ENCODE peak calls at places on chromosomes 6 and 20, in six cellular contexts. One of them, this sample, is unnamed.
A peak's percentile ranks its signal among the peaks of the same experiment; 100 is the strongest.

GRCh38 chr6:52617087-52617486 is 40.2 kb upstream of the TRAM2 start:
- DNase-seq in GM12865: no peak
- DNase-seq in progenitor cell of endocrine pancreas: no peak
- DNase-seq in neural crest cell: no peak
- DNase-seq in HL-60: no peak
- DNase-seq in AG09319: no peak
- DNase-seq in this sample: no peak

GRCh38 chr6:111230351-111231077 is 143.2 kb downstream of the SLC16A10 start:
- DNase-seq in progenitor cell of endocrine pancreas: no peak
- DNase-seq in GM12865: no peak
- DNase-seq in neural crest cell: no peak
- DNase-seq in AG09319: peak; percentile 56
- DNase-seq in HL-60: peak; percentile 51
- DNase-seq in this sample: no peak

GRCh38 chr6:129749749-129750120 is 39.8 kb upstream of the ARHGAP18 start:
- DNase-seq in GM12865: peak; percentile 79
- DNase-seq in progenitor cell of endocrine pancreas: no peak
- DNase-seq in neural crest cell: no peak
- DNase-seq in AG09319: no peak
- DNase-seq in HL-60: peak; percentile 58
- DNase-seq in this sample: no peak

GRCh38 chr20:1299522-1299921 is 29.4 kb downstream of the SDCBP2 start:
- DNase-seq in GM12865: no peak
- DNase-seq in AG09319: no peak
- DNase-seq in neural crest cell: no peak
- DNase-seq in progenitor cell of endocrine pancreas: no peak
- DNase-seq in HL-60: peak; percentile 13
- DNase-seq in this sample: peak; percentile 16

GRCh38 chr20:41306061-41306727 is 11.3 kb downstream of the ZHX3 start:
- DNase-seq in progenitor cell of endocrine pancreas: no peak
- DNase-seq in GM12865: peak; percentile 70
- DNase-seq in HL-60: no peak
- DNase-seq in AG09319: no peak
- DNase-seq in neural crest cell: no peak
- DNase-seq in this sample: no peak

GRCh38 chr6:45816674-45817297 is 198.9 kb downstream of the CLIC5 start:
- DNase-seq in AG09319: no peak
- DNase-seq in progenitor cell of endocrine pancreas: no peak
- DNase-seq in neural crest cell: no peak
- DNase-seq in HL-60: no peak
- DNase-seq in GM12865: no peak
- DNase-seq in this sample: no peak

GRCh38 chr6:144265061-144265357 is 20.1 kb upstream of the UTRN start:
- DNase-seq in neural crest cell: no peak
- DNase-seq in GM12865: no peak
- DNase-seq in HL-60: no peak
- DNase-seq in AG09319: no peak
- DNase-seq in progenitor cell of endocrine pancreas: no peak
- DNase-seq in this sample: no peak

GRCh38 chr6:108763931-108764579 is 84.2 kb upstream of the ARMC2 start:
- DNase-seq in neural crest cell: no peak
- DNase-seq in HL-60: no peak
- DNase-seq in progenitor cell of endocrine pancreas: no peak
- DNase-seq in AG09319: no peak
- DNase-seq in GM12865: no peak
- DNase-seq in this sample: no peak

GRCh38 chr20:34675993-34676641 is 775 bp downstream of the PIGU start:
- DNase-seq in HL-60: no peak
- DNase-seq in progenitor cell of endocrine pancreas: no peak
- DNase-seq in neural crest cell: no peak
- DNase-seq in GM12865: peak; percentile 10
- DNase-seq in AG09319: no peak
- DNase-seq in this sample: no peak

GRCh38 chr6:89360415-89360999 is 8.0 kb upstream of the UBE2J1 start:
- DNase-seq in HL-60: no peak
- DNase-seq in AG09319: no peak
- DNase-seq in GM12865: peak; percentile 74
- DNase-seq in neural crest cell: no peak
- DNase-seq in progenitor cell of endocrine pancreas: no peak
- DNase-seq in this sample: no peak

GRCh38 chr6:37048851-37049734 is 43.6 kb downstream of the FGD2 start:
- DNase-seq in GM12865: peak; percentile 80
- DNase-seq in neural crest cell: no peak
- DNase-seq in progenitor cell of endocrine pancreas: no peak
- DNase-seq in AG09319: no peak
- DNase-seq in HL-60: no peak
- DNase-seq in this sample: peak; percentile 79

GRCh38 chr20:62874745-62875344 is 13.2 kb upstream of the TCFL5 start:
- DNase-seq in progenitor cell of endocrine pancreas: no peak
- DNase-seq in HL-60: no peak
- DNase-seq in neural crest cell: no peak
- DNase-seq in AG09319: no peak
- DNase-seq in GM12865: no peak
- DNase-seq in this sample: no peak

GRCh38 chr20:22575737-22576136 is 8.6 kb downstream of the FOXA2 start:
- DNase-seq in neural crest cell: no peak
- DNase-seq in HL-60: no peak
- DNase-seq in progenitor cell of endocrine pancreas: no peak
- DNase-seq in AG09319: no peak
- DNase-seq in GM12865: no peak
- DNase-seq in this sample: no peak

GRCh38 chr6:83430606-83431544 is at the start of gene ME1:
- DNase-seq in progenitor cell of endocrine pancreas: peak; percentile 52
- DNase-seq in HL-60: peak; percentile 57
- DNase-seq in AG09319: peak; percentile 65
- DNase-seq in GM12865: peak; percentile 81
- DNase-seq in neural crest cell: peak; percentile 52
- DNase-seq in this sample: no peak

GRCh38 chr20:36800410-36800809 is 26.8 kb upstream of the DSN1 start:
- DNase-seq in GM12865: no peak
- DNase-seq in HL-60: no peak
- DNase-seq in progenitor cell of endocrine pancreas: no peak
- DNase-seq in AG09319: no peak
- DNase-seq in neural crest cell: no peak
- DNase-seq in this sample: no peak
- TF ChIP-seq CTCF in GM12865: no peak
- TF ChIP-seq CTCF in HL-60: no peak
- TF ChIP-seq CTCF in progenitor cell of endocrine pancreas: no peak
- TF ChIP-seq CTCF in AG09319: no peak
- TF ChIP-seq CTCF in neural crest cell: no peak
- TF ChIP-seq CTCF in this sample: no peak

GRCh38 chr20:3168079-3168828 is 5.1 kb downstream of the LZTS3 start:
- DNase-seq in neural crest cell: no peak
- DNase-seq in progenitor cell of endocrine pancreas: peak; percentile 54
- DNase-seq in HL-60: no peak
- DNase-seq in GM12865: no peak
- DNase-seq in AG09319: no peak
- DNase-seq in this sample: no peak
- TF ChIP-seq CTCF in neural crest cell: no peak
- TF ChIP-seq CTCF in progenitor cell of endocrine pancreas: peak; percentile 32
- TF ChIP-seq CTCF in HL-60: no peak
- TF ChIP-seq CTCF in GM12865: no peak
- TF ChIP-seq CTCF in AG09319: no peak
- TF ChIP-seq CTCF in this sample: no peak

GRCh38 chr6:31592396-31592771 is 422 bp downstream of the NCR3 start:
- DNase-seq in GM12865: no peak
- DNase-seq in neural crest cell: no peak
- DNase-seq in AG09319: no peak
- DNase-seq in progenitor cell of endocrine pancreas: no peak
- DNase-seq in HL-60: no peak
- DNase-seq in this sample: peak; percentile 44

GRCh38 chr6:31597006-31597405 is 4.2 kb upstream of the NCR3 start:
- DNase-seq in progenitor cell of endocrine pancreas: no peak
- DNase-seq in HL-60: no peak
- DNase-seq in GM12865: peak; percentile 77
- DNase-seq in AG09319: no peak
- DNase-seq in neural crest cell: no peak
- DNase-seq in this sample: no peak
- TF ChIP-seq CTCF in progenitor cell of endocrine pancreas: peak; percentile 49
- TF ChIP-seq CTCF in HL-60: peak; percentile 21
- TF ChIP-seq CTCF in GM12865: peak; percentile 54
- TF ChIP-seq CTCF in AG09319: peak; percentile 28
- TF ChIP-seq CTCF in neural crest cell: peak; percentile 58
- TF ChIP-seq CTCF in this sample: peak; percentile 80

DNA sequence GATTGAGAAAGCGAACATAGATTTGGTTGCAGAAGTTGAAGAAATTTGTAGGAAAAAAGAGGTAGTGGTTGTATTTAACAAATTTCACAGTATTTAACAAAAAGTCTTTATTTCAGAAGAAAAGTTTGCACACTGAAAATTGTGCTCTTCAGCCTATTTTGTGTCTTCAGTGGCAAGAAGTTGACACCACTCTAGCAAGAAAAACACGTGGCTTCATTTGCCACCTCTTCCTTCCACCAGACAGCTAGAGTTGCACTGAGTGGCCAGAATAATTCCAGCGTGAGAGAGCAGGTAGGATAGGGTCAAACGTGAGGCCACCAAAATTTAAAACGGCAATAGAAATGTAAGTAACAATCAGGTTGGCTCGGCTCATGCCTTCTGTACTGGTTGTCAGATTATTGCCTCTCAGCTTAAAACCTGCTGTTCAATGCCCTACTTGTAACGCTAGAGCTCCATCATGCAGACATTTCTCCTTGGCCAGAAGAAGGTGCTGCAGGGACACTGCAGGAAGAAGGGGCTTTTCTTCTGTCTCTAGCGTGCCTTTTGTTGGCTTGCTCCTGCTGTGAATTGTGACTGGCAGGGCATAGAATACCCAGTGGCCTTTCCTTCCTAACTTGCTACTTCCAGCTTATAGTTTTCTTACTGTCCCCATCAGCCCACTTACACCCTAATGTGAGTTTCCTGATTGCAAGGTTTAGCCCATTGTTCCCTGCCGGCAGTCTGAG is 12.1 kb downstream of the TRAPPC3L start:
- DNase-seq in GM12865: no peak
- DNase-seq in AG09319: no peak
- DNase-seq in HL-60: no peak
- DNase-seq in progenitor cell of endocrine pancreas: no peak
- DNase-seq in neural crest cell: no peak
- DNase-seq in this sample: no peak
- TF ChIP-seq CTCF in GM12865: no peak
- TF ChIP-seq CTCF in AG09319: peak; percentile 10
- TF ChIP-seq CTCF in HL-60: no peak
- TF ChIP-seq CTCF in progenitor cell of endocrine pancreas: no peak
- TF ChIP-seq CTCF in neural crest cell: no peak
- TF ChIP-seq CTCF in this sample: no peak

GRCh38 chr20:38227578-38228360 is 32.8 kb downstream of the KIAA1755 start:
- DNase-seq in progenitor cell of endocrine pancreas: no peak
- DNase-seq in GM12865: no peak
- DNase-seq in HL-60: no peak
- DNase-seq in neural crest cell: no peak
- DNase-seq in AG09319: no peak
- DNase-seq in this sample: no peak

GRCh38 chr20:38230253-38230551 is 30.3 kb downstream of the KIAA1755 start:
- DNase-seq in neural crest cell: no peak
- DNase-seq in AG09319: no peak
- DNase-seq in progenitor cell of endocrine pancreas: no peak
- DNase-seq in GM12865: no peak
- DNase-seq in HL-60: no peak
- DNase-seq in this sample: no peak

GRCh38 chr20:38228436-38228835 is 32.1 kb downstream of the KIAA1755 start:
- DNase-seq in HL-60: no peak
- DNase-seq in progenitor cell of endocrine pancreas: no peak
- DNase-seq in neural crest cell: no peak
- DNase-seq in AG09319: no peak
- DNase-seq in GM12865: no peak
- DNase-seq in this sample: no peak

GRCh38 chr20:38230957-38231785 is 29.4 kb downstream of the KIAA1755 start:
- DNase-seq in progenitor cell of endocrine pancreas: no peak
- DNase-seq in AG09319: no peak
- DNase-seq in GM12865: no peak
- DNase-seq in HL-60: no peak
- DNase-seq in neural crest cell: no peak
- DNase-seq in this sample: no peak

GRCh38 chr20:38229376-38230252 is 30.9 kb downstream of the KIAA1755 start:
- DNase-seq in progenitor cell of endocrine pancreas: no peak
- DNase-seq in GM12865: peak; percentile 22
- DNase-seq in HL-60: no peak
- DNase-seq in AG09319: no peak
- DNase-seq in neural crest cell: peak; percentile 50
- DNase-seq in this sample: no peak
- TF ChIP-seq CTCF in progenitor cell of endocrine pancreas: peak; percentile 58
- TF ChIP-seq CTCF in GM12865: peak; percentile 51
- TF ChIP-seq CTCF in HL-60: no peak
- TF ChIP-seq CTCF in AG09319: peak; percentile 56
- TF ChIP-seq CTCF in neural crest cell: peak; percentile 63
- TF ChIP-seq CTCF in this sample: peak; percentile 27

GRCh38 chr6:151275566-151275965 is 35.8 kb downstream of the AKAP12 start:
- DNase-seq in HL-60: no peak
- DNase-seq in GM12865: no peak
- DNase-seq in neural crest cell: no peak
- DNase-seq in progenitor cell of endocrine pancreas: no peak
- DNase-seq in AG09319: no peak
- DNase-seq in this sample: no peak

GRCh38 chr6:151279891-151280290 is 40.1 kb downstream of the AKAP12 start:
- DNase-seq in neural crest cell: no peak
- DNase-seq in AG09319: no peak
- DNase-seq in progenitor cell of endocrine pancreas: no peak
- DNase-seq in GM12865: no peak
- DNase-seq in HL-60: no peak
- DNase-seq in this sample: no peak

GRCh38 chr6:151275121-151275520 is 35.4 kb downstream of the AKAP12 start:
- DNase-seq in AG09319: no peak
- DNase-seq in progenitor cell of endocrine pancreas: no peak
- DNase-seq in GM12865: no peak
- DNase-seq in neural crest cell: no peak
- DNase-seq in HL-60: no peak
- DNase-seq in this sample: no peak

GRCh38 chr6:151276112-151276745 is 36.5 kb downstream of the AKAP12 start:
- DNase-seq in HL-60: no peak
- DNase-seq in AG09319: peak; percentile 79
- DNase-seq in GM12865: no peak
- DNase-seq in progenitor cell of endocrine pancreas: no peak
- DNase-seq in neural crest cell: no peak
- DNase-seq in this sample: no peak
- TF ChIP-seq CTCF in HL-60: no peak
- TF ChIP-seq CTCF in AG09319: no peak
- TF ChIP-seq CTCF in GM12865: no peak
- TF ChIP-seq CTCF in progenitor cell of endocrine pancreas: peak; percentile 24
- TF ChIP-seq CTCF in neural crest cell: no peak
- TF ChIP-seq CTCF in this sample: no peak

This sample was measured in B cell.